ENCODE peak calls at places on chromosomes 2 and 18, in ten cellular contexts. D, Y, P, U, X, K, T, N, L and I are unnamed samples. For H3K4me1 and H3K27me3, the result is how much of the 10 kb centered on the place peaks cover.

GRCh38 chr2:181466661-181467576 is 9.7 kb downstream of the ITGA4 start:
- DNase-seq in X (peak), K (peak), Y (peak), P (peak), T (peak), U (peak), L (peak), N (peak), D (peak), I (peak)

GRCh38 chr2:70987386-70987785 is 7.3 kb downstream of the TEX261 start:
- DNase-seq in L (no peak), U (no peak), N (no peak), D (no peak), X (no peak), P (no peak), Y (no peak), T (no peak), K (no peak), I (no peak)

GRCh38 chr2:176650811-176651559 is 381.7 kb downstream of the MTX2 start:
- DNase-seq in L (no peak), D (no peak), U (no peak), P (no peak), N (no peak), Y (no peak), T (no peak), K (no peak), X (no peak), I (no peak)

GRCh38 chr2:120912101-120912985 is 176.7 kb downstream of the GLI2 start:
- DNase-seq in Y (no peak), L (peak), U (peak), X (no peak), K (peak), T (no peak), N (peak), D (no peak), P (no peak), I (peak)

GRCh38 chr18:26386421-26386820 is 160.2 kb downstream of the TAF4B start:
- DNase-seq in L (no peak), U (no peak), Y (no peak), X (no peak), K (no peak), P (no peak), T (no peak), D (no peak), N (no peak), I (no peak)

GRCh38 chr2:36965751-36966369 is 476 bp downstream of the STRN start:
- DNase-seq in D (no peak), L (peak), X (peak), P (peak), U (peak), N (no peak), T (peak), Y (no peak), K (peak), I (peak)

GRCh38 chr2:109009920-109010610 is 21.0 kb upstream of the EDAR start:
- DNase-seq in N (peak), T (no peak), L (no peak), Y (no peak), X (no peak), K (no peak), P (no peak), U (no peak), D (no peak), I (no peak)

GRCh38 chr2:61335226-61335625 is 135.7 kb downstream of the USP34 start:
- DNase-seq in D (no peak), T (no peak), U (no peak), Y (no peak), N (no peak), X (no peak), L (no peak), K (no peak), P (no peak), I (peak)

GRCh38 chr18:57915241-57915640 is 112.1 kb upstream of the ATP8B1 start:
- DNase-seq in N (peak), U (no peak), K (no peak), P (no peak), L (no peak), T (no peak), Y (no peak), X (no peak), D (no peak), I (no peak)

GRCh38 chr2:97711394-97711711 is 2.0 kb upstream of the ZAP70 start:
- DNase-seq in Y (no peak), T (no peak), U (no peak), D (no peak), P (no peak), N (no peak), X (no peak), K (no peak), L (no peak), I (no peak)

GRCh38 chr2:27249891-27250651 is 12.8 kb downstream of the SLC30A3 start:
- DNase-seq in U (peak), T (no peak), X (peak), L (peak), Y (peak), P (peak), N (peak), K (peak), D (peak), I (peak)

GRCh38 chr18:13387856-13388548 is 169.4 kb downstream of the LDLRAD4 start:
- DNase-seq in K (no peak), U (no peak), N (peak), D (peak), X (no peak), T (no peak), L (no peak), P (no peak), Y (no peak), I (no peak)

GRCh38 chr2:233387667-233388528 is 33.6 kb downstream of the DGKD start:
- DNase-seq in D (peak), P (peak), X (peak), U (peak), N (peak), T (no peak), Y (no peak), L (peak), K (peak), I (no peak)

DNA sequence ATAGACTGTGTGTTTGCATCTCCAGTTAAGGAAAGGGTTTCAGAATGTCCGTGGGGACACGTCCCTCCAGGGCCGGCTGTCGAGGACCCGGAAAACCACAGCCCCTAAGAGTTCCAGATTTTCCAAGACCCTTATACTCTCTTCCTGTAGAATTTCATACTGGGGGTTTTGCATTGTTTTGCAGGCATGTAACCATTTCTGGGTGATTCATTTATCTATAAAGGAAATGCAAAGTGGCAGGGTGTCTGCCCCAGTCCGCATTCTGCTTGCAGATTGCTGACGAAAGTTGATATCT is 8.5 kb downstream of the SP9 start:
- DNase-seq in D (no peak), L (no peak), U (no peak), K (no peak), Y (no peak), P (no peak), X (no peak), T (no peak), N (no peak), I (no peak)
- H3K4me1 ChIP-seq in D (under half), L (under half), U (under half), K (under half), Y (under half), P (under half), X (under half), T (under half), N (under half), I (under half)

GRCh38 chr2:73295751-73296400 is 2.5 kb upstream of the EGR4 start:
- DNase-seq in L (no peak), Y (no peak), N (no peak), P (no peak), T (peak), K (no peak), U (no peak), D (no peak), X (no peak), I (no peak)

GRCh38 chr2:73294239-73294638 is 891 bp upstream of the EGR4 start:
- DNase-seq in U (no peak), T (no peak), Y (no peak), D (no peak), X (no peak), K (no peak), N (no peak), L (no peak), P (no peak), I (no peak)

GRCh38 chr2:73300926-73301325 is 7.6 kb upstream of the EGR4 start:
- DNase-seq in N (no peak), T (no peak), Y (no peak), X (no peak), K (no peak), D (no peak), U (no peak), P (no peak), L (no peak), I (no peak)

GRCh38 chr2:73297151-73297559 is 3.8 kb upstream of the EGR4 start:
- DNase-seq in K (no peak), L (no peak), D (no peak), Y (no peak), U (no peak), X (peak), N (no peak), T (no peak), P (no peak), I (no peak)

DNA sequence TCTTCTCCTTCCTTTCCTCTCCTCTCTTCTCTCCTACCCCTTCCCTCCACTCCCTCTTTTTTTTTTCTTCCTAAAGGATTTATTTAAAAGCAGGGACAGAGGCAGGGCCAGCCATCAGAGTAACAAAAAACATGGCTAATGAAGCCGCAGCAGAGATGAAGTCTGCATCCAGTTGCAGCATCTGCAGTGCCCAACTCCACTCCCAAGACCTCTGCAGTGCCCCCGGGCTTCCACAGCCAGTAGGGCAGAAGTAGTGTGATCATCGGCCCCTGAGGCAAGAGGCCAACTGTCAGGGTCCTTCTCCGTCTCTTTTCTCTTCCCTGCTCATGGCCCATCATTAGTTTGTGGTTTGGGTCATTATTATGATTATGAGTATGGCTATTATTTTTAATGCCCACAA is 4.2 kb upstream of the EGR4 start:
- DNase-seq in D (no peak), N (no peak), K (no peak), P (no peak), T (no peak), U (no peak), L (no peak), X (no peak), Y (no peak), I (no peak)
- H3K27me3 ChIP-seq in D (under half), N (half or more), K (under half), P (under half), T (under half), U (half or more), L (half or more), X (under half), Y (under half), I (under half)

GRCh38 chr18:75164479-75164878 is 44.5 kb downstream of the PTGR3 start:
- DNase-seq in Y (no peak), D (no peak), U (no peak), P (no peak), X (no peak), L (no peak), K (no peak), T (no peak), N (no peak), I (no peak)
- H3K4me1 ChIP-seq in Y (under half), D (under half), U (under half), P (under half), X (under half), L (under half), K (under half), T (under half), N (under half), I (under half)

GRCh38 chr2:172082105-172082943 is 3.0 kb upstream of the DLX1 start:
- DNase-seq in T (no peak), P (no peak), D (no peak), K (no peak), X (no peak), U (no peak), Y (no peak), N (no peak), L (no peak), I (no peak)
- H3K27me3 ChIP-seq in T (under half), P (under half), D (half or more), K (half or more), X (half or more), U (half or more), Y (half or more), N (half or more), L (half or more), I (under half)

DNA sequence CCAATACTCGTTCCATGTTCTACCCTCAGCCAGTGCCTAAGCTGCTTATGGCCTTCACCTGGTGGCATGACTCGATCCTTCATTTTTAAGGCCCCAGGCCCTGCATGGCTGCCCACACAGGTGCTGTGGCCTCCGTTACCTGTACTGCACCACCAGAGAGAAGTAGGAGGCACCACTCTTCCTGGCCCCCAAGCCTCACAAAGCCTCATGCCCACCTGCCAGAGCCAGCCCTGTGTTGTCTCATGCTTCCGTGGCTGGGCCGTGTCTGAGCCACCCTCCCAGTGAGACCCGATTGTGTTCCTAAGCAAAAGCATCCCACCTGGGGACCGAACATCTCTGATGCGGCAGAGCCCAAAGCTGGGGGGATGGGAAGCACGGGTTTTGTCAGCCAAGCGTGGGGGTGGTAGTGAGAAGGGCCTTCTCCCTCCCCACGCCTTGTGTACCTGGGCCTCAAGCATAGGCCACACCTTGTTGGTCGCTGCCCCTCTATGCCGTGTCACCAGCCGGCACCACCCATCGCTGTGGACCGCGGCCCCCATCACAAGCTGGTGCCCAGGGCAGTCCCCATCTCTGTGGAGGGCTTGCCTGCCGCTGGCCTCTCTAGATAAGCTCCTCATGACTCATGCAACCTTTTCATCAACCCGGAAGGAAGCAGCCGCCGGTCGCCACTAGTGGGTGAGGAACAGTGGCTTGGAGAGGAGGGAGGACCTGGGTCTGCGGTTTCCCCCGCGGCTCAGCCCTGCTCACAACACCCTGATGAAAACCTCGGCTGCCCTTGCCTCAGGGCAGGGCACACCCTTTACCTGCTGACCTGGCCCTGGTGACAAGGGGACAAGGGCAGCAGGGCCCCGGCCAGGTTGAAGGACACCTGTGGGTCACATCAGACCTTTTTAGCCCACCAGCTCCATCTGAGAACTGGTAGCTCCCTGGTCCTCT is 2.7 kb upstream of the RNPEPL1 start:
- DNase-seq in T (peak), D (peak), Y (peak), X (peak), P (peak), N (peak), L (peak), U (peak), K (peak), I (no peak)
- H3K4me1 ChIP-seq in T (under half), D (under half), Y (half or more), X (half or more), P (under half), N (under half), L (half or more), U (under half), K (half or more), I (under half)